ENCODE peak calls at places on chromosomes 6 and 20, in six cellular contexts. Y is PC-9; B is progenitor cell of endocrine pancreas; K is midbrain; T is amygdala; N is stimulated activated CD4-positive, alpha-beta T cell treated with anti-CD3 and anti-CD28 coated beads, TNF-alpha, amount 100 ng/mL, for 48 hours. W is an unnamed sample.

GRCh38 chr6:88709819-88710246 is 253.6 kb downstream of the RNGTT start:
- DNase-seq in Y (no peak), B (no peak), K (no peak), T (no peak), N (no peak), W (no peak)

GRCh38 chr6:44009425-44010321 is 117.6 kb downstream of the MRPL14 start:
- DNase-seq in Y (no peak), B (no peak), K (no peak), T (no peak), N (no peak), W (no peak)

GRCh38 chr6:158161566-158162254 is 6.4 kb downstream of the SERAC1 start:
- DNase-seq in Y (no peak), B (no peak), K (no peak), T (no peak), N (no peak), W (no peak)

GRCh38 chr6:16168858-16169257 is 40.0 kb downstream of the MYLIP start:
- DNase-seq in Y (no peak), B (no peak), K (peak), T (no peak), N (no peak), W (no peak)

GRCh38 chr6:136549359-136550044 is 720 bp downstream of the MAP7 start:
- DNase-seq in Y (peak), B (peak), K (peak), T (no peak), N (no peak), W (no peak)

GRCh38 chr20:16104783-16105182 is 468.5 kb downstream of the KIF16B start:
- DNase-seq in Y (no peak), B (no peak), K (no peak), T (no peak), N (no peak), W (no peak)

GRCh38 chr6:135118142-135118730 is 62.9 kb upstream of the MYB start:
- DNase-seq in Y (no peak), B (no peak), K (no peak), T (no peak), N (no peak), W (no peak)

GRCh38 chr6:167699141-167700036 is 127.3 kb upstream of the AFDN start:
- DNase-seq in Y (no peak), B (no peak), K (no peak), T (peak), N (peak), W (no peak)